ENCODE peak calls at places on chromosomes 16 and 17, in five cellular contexts. B is ascending aorta, Q is suprapubic skin, G is ovary, W is colonic mucosa. C is an unnamed sample.

GRCh38 chr17:75241996-75242460 is 19.4 kb downstream of the GGA3 start:
- DNase-seq in B (no peak), Q (peak; percentile 79), G (no peak), W (no peak), C (no peak)

GRCh38 chr17:48429638-48430586 is at the start of gene SKAP1:
- DNase-seq in B (no peak), Q (no peak), G (no peak), W (peak; percentile 66), C (no peak)

GRCh38 chr16:57533618-57534336 is 2.6 kb downstream of the CCDC102A start:
- DNase-seq in B (peak; percentile 73), Q (peak; percentile 78), G (peak; percentile 72), W (peak; percentile 38), C (peak; percentile 74)

GRCh38 chr16:85430523-85431381 is 182.4 kb upstream of the GSE1 start:
- DNase-seq in B (no peak), Q (no peak), G (peak; percentile 30), W (peak; percentile 15), C (no peak)

GRCh38 chr17:64385187-64386083 is 5.2 kb downstream of the PECAM1 start:
- DNase-seq in B (peak; percentile 88), Q (peak; percentile 77), G (peak; percentile 90), W (no peak), C (peak; percentile 88)

GRCh38 chr16:11665071-11665491 is 3.2 kb upstream of the SNN start:
- DNase-seq in B (no peak), Q (no peak), G (no peak), W (no peak), C (no peak)

GRCh38 chr17:32871736-32872135 is 5.2 kb downstream of the MYO1D start:
- DNase-seq in B (no peak), Q (no peak), G (no peak), W (no peak), C (no peak)

GRCh38 chr16:67164599-67165061 is at the start of gene HSF4:
- DNase-seq in B (peak; percentile 82), Q (no peak), G (peak; percentile 71), W (peak; percentile 78), C (no peak)

GRCh38 chr17:66255527-66255971 is 26.3 kb upstream of the APOH start:
- DNase-seq in B (no peak), Q (no peak), G (no peak), W (no peak), C (no peak)

GRCh38 chr17:14011740-14012405 is 57.4 kb upstream of the COX10 start:
- DNase-seq in B (no peak), Q (no peak), G (no peak), W (no peak), C (no peak)

GRCh38 chr16:57556941-57557541 is 14.6 kb downstream of the ADGRG5 start:
- DNase-seq in B (no peak), Q (no peak), G (no peak), W (no peak), C (no peak)

GRCh38 chr17:57612202-57613071 is 132.7 kb downstream of the CCDC182 start:
- DNase-seq in B (no peak), Q (no peak), G (no peak), W (no peak), C (no peak)

GRCh38 chr16:10579575-10579964 is 828 bp downstream of the EMP2 start:
- DNase-seq in B (no peak), Q (no peak), G (no peak), W (no peak), C (no peak)

GRCh38 chr17:74601944-74602572 is 10.0 kb upstream of the CD300LD start:
- DNase-seq in B (no peak), Q (no peak), G (no peak), W (peak; percentile 29), C (no peak)

GRCh38 chr16:57525761-57526160 is 10.6 kb downstream of the CCDC102A start:
- DNase-seq in B (no peak), Q (no peak), G (no peak), W (no peak), C (no peak)

GRCh38 chr17:46809110-46809571 is 9.4 kb downstream of the WNT3 start:
- DNase-seq in B (no peak), Q (no peak), G (no peak), W (no peak), C (no peak)

GRCh38 chr17:76697702-76698465 is 12.9 kb downstream of the MXRA7 start:
- DNase-seq in B (no peak), Q (no peak), G (no peak), W (no peak), C (no peak)

GRCh38 chr17:57401556-57402488 is 145.5 kb downstream of the MSI2 start:
- DNase-seq in B (no peak), Q (no peak), G (no peak), W (no peak), C (no peak)

GRCh38 chr16:23269248-23270091 is 32.6 kb upstream of the SCNN1B start:
- DNase-seq in B (no peak), Q (no peak), G (no peak), W (no peak), C (no peak)

GRCh38 chr16:50974438-50975036 is 176.5 kb downstream of the SALL1 start:
- DNase-seq in B (no peak), Q (peak; percentile 40), G (no peak), W (no peak), C (no peak)

GRCh38 chr17:17141860-17142552 is 64.1 kb downstream of the PLD6 start:
- DNase-seq in B (no peak), Q (no peak), G (peak; percentile 64), W (no peak), C (no peak)

GRCh38 chr17:55265434-55266021 is 768 bp downstream of the HLF start:
- DNase-seq in B (no peak), Q (no peak), G (peak; percentile 54), W (no peak), C (peak; percentile 75)

GRCh38 chr17:74274060-74274702 is at the start of gene DNAI2:
- DNase-seq in B (no peak), Q (no peak), G (no peak), W (no peak), C (no peak)

GRCh38 chr17:49707608-49708514 is at the start of gene SLC35B1:
- DNase-seq in B (peak; percentile 99), Q (peak; percentile 99), G (peak; percentile 98), W (peak; percentile 100), C (peak; percentile 98)

GRCh38 chr17:7080445-7081041 is 492 bp upstream of the CLEC10A start:
- DNase-seq in B (peak; percentile 61), Q (no peak), G (no peak), W (no peak), C (no peak)

GRCh38 chr16:51638338-51639135 is 487.5 kb upstream of the SALL1 start:
- DNase-seq in B (no peak), Q (no peak), G (no peak), W (no peak), C (no peak)

GRCh38 chr16:23514381-23515152 is 4.3 kb upstream of the GGA2 start:
- DNase-seq in B (no peak), Q (no peak), G (no peak), W (no peak), C (no peak)

GRCh38 chr17:71821512-71821911 is 299.3 kb upstream of the SOX9 start:
- DNase-seq in B (no peak), Q (no peak), G (no peak), W (no peak), C (no peak)

GRCh38 chr17:59371426-59372099 is 40.1 kb downstream of the YPEL2 start:
- DNase-seq in B (peak; percentile 90), Q (peak; percentile 80), G (no peak), W (peak; percentile 46), C (peak; percentile 91)

DNA sequence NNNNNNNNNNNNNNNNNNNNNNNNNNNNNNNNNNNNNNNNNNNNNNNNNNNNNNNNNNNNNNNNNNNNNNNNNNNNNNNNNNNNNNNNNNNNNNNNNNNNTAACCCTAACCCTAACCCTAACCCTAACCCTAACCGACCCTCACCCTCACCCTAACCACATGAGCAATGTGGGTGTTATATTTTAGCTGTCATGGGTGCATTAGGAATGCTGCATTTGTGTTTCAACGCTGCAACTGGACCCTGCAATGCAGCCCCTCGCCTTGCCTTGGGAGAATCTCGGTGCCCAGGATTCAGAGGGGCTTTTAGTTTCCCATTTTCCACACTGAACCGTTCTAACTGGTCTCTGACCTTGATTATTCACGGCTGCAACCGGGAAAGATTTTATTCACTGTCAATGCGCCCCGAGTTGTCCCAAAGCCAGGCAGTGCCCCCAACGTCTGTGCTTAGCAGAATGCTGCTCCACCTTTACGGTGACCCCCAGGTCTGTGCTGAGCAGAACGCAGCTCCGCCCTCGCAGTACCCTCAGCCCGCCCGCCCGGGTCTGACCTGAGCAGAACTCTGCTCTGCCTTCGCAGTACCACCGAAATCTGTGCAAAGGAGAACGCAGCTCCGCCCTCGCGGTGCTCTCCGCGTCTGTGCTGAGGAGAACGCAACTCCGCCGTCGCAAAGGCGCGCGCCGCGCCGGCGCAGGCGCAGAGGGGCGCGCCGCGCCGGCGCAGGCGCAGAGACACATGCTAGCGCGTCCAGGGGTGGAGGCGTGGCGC is 43.3 kb downstream of the POLR3K start:
- DNase-seq in B (peak; percentile 72), Q (no peak), G (peak; percentile 56), W (no peak), C (no peak)
- H3K4me3 ChIP-seq in B (no peak overlapping the region), Q (no peak overlapping the region), G (no peak overlapping the region), W (no peak overlapping the region), C (no peak overlapping the region)

DNA sequence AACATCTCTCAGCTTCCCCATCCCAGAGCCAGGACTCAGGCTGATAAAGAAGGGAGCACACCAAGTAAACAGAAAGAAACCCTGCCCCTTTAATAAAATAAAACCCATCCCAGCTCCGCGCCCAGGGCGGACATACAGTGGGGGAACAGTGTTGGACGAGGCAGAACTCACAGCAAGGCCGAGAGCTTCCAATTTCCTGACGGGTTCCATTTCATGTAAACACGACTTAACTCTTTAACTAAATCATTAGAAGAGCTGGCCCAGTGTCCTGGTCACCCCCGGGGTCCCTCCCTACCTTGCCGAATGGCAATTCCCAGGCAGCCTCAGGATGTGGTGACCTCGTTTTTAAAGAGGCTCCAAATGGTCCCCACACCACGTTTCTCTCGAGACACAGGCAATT is 340.7 kb downstream of the FOXL1 start:
- DNase-seq in B (no peak), Q (no peak), G (no peak), W (no peak), C (no peak)
- H3K27ac ChIP-seq in B (no peak overlapping the region), Q (no peak overlapping the region), G (no peak overlapping the region), W (no peak overlapping the region), C (no peak overlapping the region)

GRCh38 chr17:79721993-79722671 is 8.6 kb upstream of the ENPP7 start:
- DNase-seq in B (no peak), Q (no peak), G (no peak), W (no peak), C (no peak)
- TF ChIP-seq CTCF in B (no peak), Q (no peak), G (no peak), W (no peak), C (no peak)

GRCh38 chr16:49663081-49664057 is 192.5 kb downstream of the ZNF423 start:
- DNase-seq in B (peak; percentile 69), Q (no peak), G (no peak), W (peak; percentile 34), C (no peak)
- H3K4me3 ChIP-seq in B (peak overlapping the region; percentile 56), Q (peak overlapping the region; percentile 26), G (peak overlapping the region; percentile 32), W (no peak overlapping the region), C (peak overlapping the region; percentile 44)

GRCh38 chr17:12627776-12628491 is 37.8 kb upstream of the MYOCD start:
- DNase-seq in B (no peak), Q (no peak), G (no peak), W (no peak), C (no peak)
- H3K27ac ChIP-seq in B (peak overlapping the region; percentile 96), Q (no peak overlapping the region), G (peak overlapping the region; percentile 25), W (no peak overlapping the region), C (peak overlapping the region; percentile 89)